ENCODE peak calls at places on chromosomes 11 and 22, in five cellular contexts. G is neural progenitor cell, I is GM23248, A is IMR-90, O is H9. P is an unnamed sample.

GRCh38 chr22:37747090-37747714 is 50.4 kb downstream of the TRIOBP start:
- DNase-seq in I (peak), A (peak), O (peak), G (peak), P (no peak)

GRCh38 chr11:110883266-110883665 is 171.0 kb upstream of the ARHGAP20 start:
- DNase-seq in G (peak), O (no peak), A (peak), I (peak), P (no peak)

GRCh38 chr11:69166186-69167115 is 10.7 kb downstream of the SMIM38 start:
- DNase-seq in G (peak), I (peak), A (peak), O (peak), P (no peak)

GRCh38 chr11:117927926-117928325 is 1.3 kb downstream of the TMPRSS13 start:
- DNase-seq in O (no peak), G (no peak), I (no peak), A (no peak), P (peak)

GRCh38 chr22:41940853-41941765 is 5.8 kb downstream of the CENPM start:
- DNase-seq in O (peak), A (peak), I (peak), G (peak), P (peak)

GRCh38 chr11:78277314-78277994 is 88.7 kb downstream of the USP35 start:
- DNase-seq in O (no peak), G (no peak), A (no peak), I (no peak), P (no peak)

GRCh38 chr22:41943661-41944209 is 3.2 kb downstream of the CENPM start:
- DNase-seq in O (no peak), A (peak), I (peak), G (no peak), P (no peak)

GRCh38 chr11:33701831-33702230 is 1.2 kb upstream of the C11orf91 start:
- DNase-seq in A (peak), G (no peak), O (no peak), I (peak), P (no peak)

GRCh38 chr22:17580461-17581031 is 17.2 kb downstream of the SLC25A18 start:
- DNase-seq in O (peak), A (no peak), G (peak), I (no peak), P (peak)
- H3K9ac ChIP-seq in O (no peak), A (no peak), G (no peak), I (no peak), P (no peak)

DNA sequence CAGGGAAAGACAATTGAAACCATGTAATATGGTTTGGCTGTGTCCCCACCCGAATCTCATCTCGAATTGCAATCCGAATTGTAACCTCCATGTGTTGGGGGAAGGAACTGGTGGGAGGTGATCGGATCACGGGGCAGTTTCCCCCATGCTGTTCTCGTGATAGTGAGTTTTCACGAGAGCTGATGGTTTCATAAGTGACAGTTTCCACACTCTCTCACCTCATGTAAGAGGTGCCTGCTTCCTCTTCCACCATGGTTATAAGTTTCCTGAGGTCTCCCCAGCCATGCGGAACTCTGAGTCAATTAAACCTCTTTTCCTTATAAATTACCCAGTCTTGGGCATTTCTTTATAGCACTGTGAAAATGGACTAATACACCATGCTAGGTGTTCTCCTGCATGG is 148.3 kb upstream of the CADM1 start:
- DNase-seq in G (no peak), O (no peak), A (no peak), I (no peak), P (no peak)
- H3K27ac ChIP-seq in G (no peak), O (no peak), A (no peak), I (no peak), P (no peak)

GRCh38 chr11:13479688-13480087 is 16.1 kb downstream of the PTH start:
- DNase-seq in I (no peak), A (no peak), G (no peak), O (no peak), P (no peak)
- H3K9ac ChIP-seq in I (no peak), A (no peak), G (no peak), O (no peak), P (no peak)

DNA sequence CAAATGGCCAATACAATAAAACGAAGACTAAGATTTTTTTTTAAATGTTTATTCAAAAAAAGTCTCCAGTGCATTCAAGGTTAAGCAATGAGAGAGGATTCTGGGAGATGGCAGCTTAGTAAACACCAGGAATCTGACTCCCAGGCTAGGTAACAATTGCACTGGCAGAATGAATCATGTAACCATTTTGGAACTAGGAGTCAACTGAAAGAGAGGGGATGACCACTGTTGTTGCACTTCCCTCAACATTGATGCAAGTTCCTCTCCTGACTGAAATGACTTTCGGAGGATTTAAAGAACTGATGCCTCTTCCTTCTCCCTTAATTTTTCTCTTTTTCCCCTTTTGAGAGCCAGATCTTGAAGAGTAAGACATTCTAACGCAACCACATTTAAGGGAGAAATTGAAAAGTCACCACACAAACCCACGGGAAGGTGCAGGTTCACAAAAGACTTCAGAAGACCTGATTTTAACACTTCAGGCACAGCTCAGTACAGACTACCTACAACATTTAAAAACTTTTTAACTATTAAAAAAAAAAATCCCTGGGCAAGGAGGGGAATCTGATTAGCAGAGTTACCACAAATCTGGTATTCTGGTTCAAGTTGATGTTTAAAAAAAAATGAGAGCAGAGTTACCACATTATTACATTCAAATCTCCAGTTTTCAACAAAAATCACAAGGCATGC is 56.8 kb downstream of the FCHSD2 start:
- DNase-seq in G (no peak), A (peak), O (no peak), I (peak), P (no peak)
- H3K27ac ChIP-seq in G (no peak), A (no peak), O (no peak), I (no peak), P (no peak)

GRCh38 chr11:66718320-66718971 is 10.6 kb downstream of the SPTBN2 start:
- DNase-seq in O (peak), G (no peak), I (no peak), A (no peak), P (peak)

GRCh38 chr11:66721939-66722338 is 7.1 kb downstream of the SPTBN2 start:
- DNase-seq in G (no peak), I (no peak), A (no peak), O (no peak), P (no peak)

GRCh38 chr11:66720899-66721470 is 8.0 kb downstream of the SPTBN2 start:
- DNase-seq in A (no peak), O (no peak), G (no peak), I (no peak), P (no peak)

GRCh38 chr11:66719111-66719872 is 9.7 kb downstream of the SPTBN2 start:
- DNase-seq in A (no peak), I (no peak), G (no peak), O (no peak), P (no peak)

DNA sequence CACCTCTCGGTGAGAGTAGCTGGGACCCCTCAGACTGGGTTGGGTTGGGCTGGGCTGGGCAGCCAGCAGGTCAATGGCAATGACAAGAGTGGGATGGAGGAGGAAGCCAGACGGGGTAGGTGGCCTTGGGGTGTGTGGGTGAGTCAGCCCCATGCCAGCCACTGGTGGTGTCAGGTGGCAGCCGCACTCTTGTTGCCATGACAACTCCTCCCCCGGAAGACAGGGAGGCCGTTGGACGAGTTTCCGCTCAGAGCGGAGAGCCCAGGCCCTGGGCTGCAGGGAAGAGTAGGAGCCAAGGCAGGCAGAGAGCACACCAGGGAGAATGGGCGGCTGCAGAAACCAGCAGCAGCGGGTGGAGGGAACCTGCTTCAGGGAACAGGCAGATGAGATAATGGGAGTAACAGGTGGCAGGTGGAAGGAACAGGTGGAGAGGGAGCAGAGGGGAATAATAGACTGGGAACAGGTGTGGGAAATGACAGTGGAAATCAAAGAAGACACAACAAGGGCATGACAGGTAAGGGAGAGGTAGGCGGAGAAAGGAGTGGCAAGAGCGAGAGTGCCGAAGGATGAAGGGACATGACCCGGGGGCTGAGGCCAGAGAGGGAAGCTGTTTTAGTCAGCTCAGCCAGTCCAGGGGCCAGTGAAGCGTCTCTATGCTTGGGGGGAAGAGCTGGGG is 8.7 kb downstream of the SPTBN2 start:
- DNase-seq in O (peak), G (peak), A (peak), I (peak), P (peak)
- H3K9ac ChIP-seq in O (peak), G (no peak), A (no peak), I (no peak), P (peak)

GRCh38 chr22:32684148-32684821 is 117.2 kb upstream of the TIMP3 start:
- DNase-seq in I (no peak), O (no peak), G (no peak), A (peak), P (no peak)

GRCh38 chr22:32684822-32685187 is 116.7 kb upstream of the TIMP3 start:
- DNase-seq in I (peak), A (peak), G (no peak), O (no peak), P (no peak)

GRCh38 chr22:32680895-32681294 is 120.6 kb upstream of the TIMP3 start:
- DNase-seq in A (no peak), O (no peak), G (no peak), I (no peak), P (no peak)

GRCh38 chr22:32686354-32686753 is 115.2 kb upstream of the TIMP3 start:
- DNase-seq in I (no peak), O (no peak), A (peak), G (no peak), P (no peak)

GRCh38 chr22:32685527-32685926 is 116.0 kb upstream of the TIMP3 start:
- DNase-seq in O (no peak), A (peak), I (peak), G (no peak), P (no peak)
- H3K27ac ChIP-seq in O (no peak), A (no peak), I (no peak), G (no peak), P (no peak)

P was measured in kidney.